ENCODE peak calls at places on chromosomes 1 and 21, in six cellular contexts. Q is AG08396, G is IMR-90, M is skeletal muscle cell, O is T-helper 2 cell, X is COR-L47. Y is an unnamed sample.

GRCh38 chr1:224433041-224433670 is 1.4 kb downstream of the WDR26 start:
- DNase-seq in G (no peak), Q (peak), M (no peak), O (no peak), X (no peak), Y (no peak)

GRCh38 chr1:31792116-31792515 is 23.7 kb downstream of the SPOCD1 start:
- DNase-seq in X (no peak), G (no peak), M (no peak), O (no peak), Q (no peak), Y (no peak)

GRCh38 chr1:235892080-235892670 is 25.5 kb upstream of the LYST start:
- DNase-seq in Q (no peak), G (no peak), O (no peak), M (no peak), X (no peak), Y (no peak)

GRCh38 chr1:238558156-238558555 is 667.4 kb upstream of the ZP4 start:
- DNase-seq in X (no peak), G (peak), O (no peak), M (peak), Q (no peak), Y (no peak)

GRCh38 chr1:58866578-58866977 is 82.7 kb upstream of the JUN start:
- DNase-seq in M (no peak), O (no peak), Q (no peak), X (no peak), G (no peak), Y (no peak)

GRCh38 chr1:8629241-8630091 is 188.0 kb downstream of the RERE start:
- DNase-seq in Q (peak), M (no peak), O (no peak), X (peak), G (peak), Y (peak)

GRCh38 chr1:11417162-11417561 is 61.8 kb upstream of the DISP3 start:
- DNase-seq in M (no peak), Q (no peak), X (no peak), O (no peak), G (no peak), Y (no peak)

GRCh38 chr21:30216041-30216723 is at the start of gene CLDN8:
- DNase-seq in O (no peak), G (no peak), X (no peak), M (no peak), Q (no peak), Y (no peak)

GRCh38 chr1:199597152-199597551 is 430.4 kb upstream of the NR5A2 start:
- DNase-seq in G (no peak), M (no peak), Q (no peak), O (no peak), X (no peak), Y (no peak)

GRCh38 chr1:151061012-151061401 is 810 bp downstream of the MLLT11 start:
- DNase-seq in G (peak), X (peak), Q (no peak), O (no peak), M (no peak), Y (no peak)

GRCh38 chr1:20359451-20360330 is 69.0 kb downstream of the VWA5B1 start:
- DNase-seq in Q (no peak), X (no peak), M (no peak), G (no peak), O (no peak), Y (no peak)

GRCh38 chr1:19113362-19114092 is 96.5 kb downstream of the UBR4 start:
- DNase-seq in O (peak), Q (peak), X (no peak), M (no peak), G (peak), Y (peak)

GRCh38 chr1:9797049-9797448 is 26.7 kb downstream of the CLSTN1 start:
- DNase-seq in Q (no peak), G (no peak), X (no peak), O (no peak), M (no peak), Y (no peak)

GRCh38 chr1:215648957-215649356 is 81.9 kb downstream of the KCTD3 start:
- DNase-seq in G (no peak), X (no peak), M (no peak), O (no peak), Q (no peak), Y (no peak)

GRCh38 chr1:4016351-4017130 is 116.5 kb upstream of the C1orf174 start:
- DNase-seq in G (no peak), M (no peak), O (no peak), X (no peak), Q (no peak), Y (no peak)

GRCh38 chr1:228166170-228166936 is 749 bp downstream of the IBA57 start:
- DNase-seq in M (peak), Q (peak), G (peak), X (peak), O (peak), Y (peak)

GRCh38 chr1:162663086-162663485 is 30.8 kb downstream of the DDR2 start:
- DNase-seq in X (no peak), M (no peak), G (peak), Q (no peak), O (no peak), Y (no peak)

GRCh38 chr1:220344745-220345144 is 72.5 kb upstream of the RAB3GAP2 start:
- DNase-seq in O (no peak), X (no peak), G (no peak), Q (no peak), M (no peak), Y (no peak)

GRCh38 chr1:78427506-78427905 is 63.3 kb upstream of the PTGFR start:
- DNase-seq in Q (no peak), M (no peak), G (no peak), X (no peak), O (no peak), Y (no peak)

GRCh38 chr21:37225440-37225839 is 41.7 kb downstream of the VPS26C start:
- DNase-seq in Q (no peak), G (no peak), O (no peak), M (no peak), X (no peak), Y (no peak)

GRCh38 chr21:45293726-45294401 is 6.2 kb upstream of the POFUT2 start:
- DNase-seq in G (no peak), X (no peak), O (no peak), Q (no peak), M (no peak), Y (no peak)

GRCh38 chr1:54842963-54843362 is 41.8 kb upstream of the TTC22 start:
- DNase-seq in Q (no peak), O (no peak), M (no peak), X (no peak), G (no peak), Y (no peak)

GRCh38 chr1:192610114-192610958 is 25.6 kb upstream of the RGS13 start:
- DNase-seq in G (peak), O (no peak), M (no peak), Q (no peak), X (no peak), Y (no peak)

GRCh38 chr1:208787219-208787618 is 543.0 kb upstream of the PLXNA2 start:
- DNase-seq in G (no peak), M (no peak), Q (no peak), O (no peak), X (no peak), Y (no peak)

GRCh38 chr1:160251687-160252526 is 10.4 kb downstream of the DCAF8 start:
- DNase-seq in Q (peak), G (peak), M (peak), O (peak), X (peak), Y (peak)

GRCh38 chr1:94873520-94874351 is 53.2 kb downstream of the CNN3 start:
- DNase-seq in O (no peak), Q (no peak), M (peak), G (peak), X (peak), Y (peak)

GRCh38 chr1:180672105-180672504 is 40.3 kb downstream of the XPR1 start:
- DNase-seq in G (peak), X (no peak), Q (no peak), M (no peak), O (no peak), Y (no peak)